ENCODE peak calls at places on chromosome 3, in seven cellular contexts. W, K, L, O, B, G and E are unnamed samples.

GRCh38 chr3:73144828-73145227 is 83.4 kb downstream of the EBLN2 start:
- DNase-seq in W (no peak), K (no peak), L (no peak), O (no peak), B (no peak), G (no peak), E (no peak)

GRCh38 chr3:149815728-149816127 is 2.7 kb downstream of the RNF13 start:
- DNase-seq in W (no peak), K (no peak), L (no peak), O (no peak), B (no peak), G (no peak), E (no peak)

GRCh38 chr3:69784854-69785523 is 45.7 kb downstream of the MITF start:
- DNase-seq in W (no peak), K (no peak), L (no peak), O (peak; percentile 94), B (no peak), G (no peak), E (no peak)

GRCh38 chr3:149061776-149062175 is 24.6 kb downstream of the HLTF start:
- DNase-seq in W (no peak), K (no peak), L (no peak), O (no peak), B (no peak), G (no peak), E (no peak)

GRCh38 chr3:33694944-33695343 is 23.1 kb downstream of the CLASP2 start:
- DNase-seq in W (no peak), K (no peak), L (no peak), O (no peak), B (no peak), G (no peak), E (no peak)

GRCh38 chr3:139994891-139995290 is 59.9 kb downstream of the CLSTN2 start:
- DNase-seq in W (no peak), K (no peak), L (no peak), O (no peak), B (no peak), G (no peak), E (no peak)

GRCh38 chr3:115760722-115761121 is 137.4 kb downstream of the GAP43 start:
- DNase-seq in W (no peak), K (no peak), L (no peak), O (no peak), B (no peak), G (no peak), E (no peak)

GRCh38 chr3:56899851-56900250 is 98.1 kb upstream of the ARHGEF3 start:
- DNase-seq in W (no peak), K (no peak), L (no peak), O (no peak), B (no peak), G (peak; percentile 92), E (no peak)

GRCh38 chr3:125120370-125121122 is 64.7 kb upstream of the HEG1 start:
- DNase-seq in W (no peak), K (no peak), L (no peak), O (peak; percentile 58), B (no peak), G (no peak), E (peak; percentile 84)

GRCh38 chr3:39000008-39000450 is 51.7 kb downstream of the SCN11A start:
- DNase-seq in W (peak; percentile 23), K (peak; percentile 39), L (peak; percentile 48), O (peak; percentile 76), B (peak; percentile 67), G (peak; percentile 94), E (peak; percentile 75)

GRCh38 chr3:178255315-178255714 is 280.9 kb upstream of the KCNMB2 start:
- DNase-seq in W (no peak), K (no peak), L (peak; percentile 30), O (no peak), B (no peak), G (no peak), E (no peak)

GRCh38 chr3:135992072-135992471 is 26.5 kb downstream of the PPP2R3A start:
- DNase-seq in W (no peak), K (no peak), L (no peak), O (peak; percentile 86), B (no peak), G (no peak), E (no peak)

GRCh38 chr3:101244212-101244575 is 76.2 kb downstream of the IMPG2 start:
- DNase-seq in W (no peak), K (no peak), L (no peak), O (peak; percentile 39), B (no peak), G (no peak), E (no peak)

GRCh38 chr3:128804017-128804816 is 75.2 kb upstream of the ACAD9 start:
- DNase-seq in W (peak; percentile 81), K (no peak), L (no peak), O (no peak), B (no peak), G (peak; percentile 95), E (peak; percentile 50)